ENCODE peak calls at places on chromosomes 16 and 17, in eight cellular contexts. I is tibial nerve; O is mesothelial cell of epicardium; K is HFF-Myc; E is CD4-positive, alpha-beta T cell; M is esophagus muscularis mucosa; S is glutamatergic neuron; D is fibroblast of lung. H is an unnamed sample.
A peak's percentile ranks its signal among the peaks of the same experiment; 100 is the strongest.

GRCh38 chr16:83109736-83110135 is 483.0 kb downstream of the CDH13 start:
- DNase-seq in M (no peak), K (no peak), I (no peak), O (no peak), E (no peak), S (no peak), D (no peak), H (no peak)

GRCh38 chr17:79814966-79815835 is 18.3 kb upstream of the CBX8 start:
- DNase-seq in M (no peak), D (no peak), I (no peak), K (no peak), E (no peak), O (peak; percentile 62), S (peak; percentile 44), H (no peak)

GRCh38 chr17:75774471-75774987 is 9.5 kb upstream of the GALK1 start:
- DNase-seq in O (no peak), S (no peak), M (no peak), I (no peak), D (no peak), K (no peak), E (no peak), H (no peak)

GRCh38 chr17:3738562-3739295 is 15.0 kb downstream of the HASPIN start:
- DNase-seq in O (no peak), M (no peak), I (no peak), D (peak; percentile 9), S (no peak), E (peak; percentile 48), K (no peak), H (no peak)

GRCh38 chr16:23836404-23837291 is 865 bp downstream of the PRKCB start:
- DNase-seq in D (no peak), E (peak; percentile 45), M (no peak), K (no peak), O (peak; percentile 38), S (peak; percentile 37), I (no peak), H (no peak)

GRCh38 chr16:69469807-69470561 is 45.6 kb downstream of the CYB5B start:
- DNase-seq in K (no peak), M (no peak), O (no peak), E (no peak), D (no peak), I (no peak), S (no peak), H (no peak)

GRCh38 chr17:5468075-5468473 is 708 bp downstream of the DHX33 start:
- DNase-seq in S (no peak), I (no peak), E (no peak), O (no peak), D (no peak), M (no peak), K (no peak), H (no peak)

GRCh38 chr16:69924777-69925191 is 26.4 kb upstream of the CLEC18A start:
- DNase-seq in K (no peak), O (no peak), E (no peak), D (peak; percentile 70), S (no peak), M (no peak), I (peak; percentile 67), H (no peak)

GRCh38 chr17:80960797-80961452 is 30.7 kb upstream of the CHMP6 start:
- DNase-seq in E (no peak), I (no peak), O (no peak), K (no peak), D (no peak), S (no peak), M (no peak), H (no peak)

GRCh38 chr16:50550035-50550434 is 1.8 kb downstream of the NKD1 start:
- DNase-seq in K (no peak), I (no peak), E (no peak), O (no peak), M (no peak), D (no peak), S (no peak), H (no peak)

DNA sequence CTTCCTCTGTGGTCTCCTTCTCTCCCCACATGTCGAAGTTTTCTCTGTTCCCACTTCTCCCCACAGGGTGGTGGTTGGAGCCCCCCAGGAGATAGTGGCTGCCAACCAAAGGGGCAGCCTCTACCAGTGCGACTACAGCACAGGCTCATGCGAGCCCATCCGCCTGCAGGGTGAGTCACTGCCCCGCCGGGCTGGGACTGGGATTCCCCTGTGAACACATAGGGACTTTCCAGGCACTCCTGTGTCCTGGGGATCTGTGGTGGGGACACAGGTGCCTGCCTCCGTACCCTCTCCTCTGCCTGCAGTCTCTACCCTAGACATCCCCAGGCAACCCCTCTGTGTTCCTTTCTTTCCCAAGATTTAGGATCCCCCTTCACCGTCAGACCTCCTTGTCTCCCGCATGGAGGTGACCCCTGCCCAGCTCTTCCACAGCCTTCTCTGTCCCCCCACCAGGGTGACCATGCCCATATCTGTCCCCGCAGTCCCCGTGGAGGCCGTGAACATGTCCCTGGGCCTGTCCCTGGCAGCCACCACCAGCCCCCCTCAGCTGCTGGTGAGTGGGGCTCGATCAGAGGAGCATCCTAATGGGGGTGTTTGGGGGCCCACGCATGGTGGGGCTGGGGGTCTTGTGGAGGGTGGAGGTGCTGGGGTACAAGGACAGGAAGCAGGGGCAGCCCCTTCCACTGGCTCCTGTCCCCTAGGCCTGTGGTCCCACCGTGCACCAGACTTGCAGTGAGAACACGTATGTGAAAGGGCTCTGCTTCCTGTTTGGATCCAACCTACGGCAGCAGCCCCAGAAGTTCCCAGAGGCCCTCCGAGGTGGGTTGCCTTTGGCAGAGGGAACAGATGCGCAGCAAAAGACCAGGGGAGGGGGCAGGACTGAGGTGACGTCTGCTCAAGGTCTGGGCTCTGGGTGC is 5.8 kb downstream of the ITGAM start:
- DNase-seq in I (no peak), O (no peak), K (no peak), E (no peak), S (no peak), D (no peak), M (no peak), H (no peak)
- TF ChIP-seq CTCF in I (no peak), O (no peak), K (no peak), E (no peak), S (no peak), D (no peak), M (no peak), H (no peak)

GRCh38 chr17:77109159-77110005 is 31.4 kb upstream of the SEC14L1 start:
- DNase-seq in E (no peak), K (no peak), I (no peak), O (no peak), D (peak; percentile 28), M (no peak), S (no peak), H (no peak)
- TF ChIP-seq CTCF in E (no peak), K (no peak), I (peak; percentile 25), O (no peak), D (no peak), M (no peak), S (no peak), H (no peak)

DNA sequence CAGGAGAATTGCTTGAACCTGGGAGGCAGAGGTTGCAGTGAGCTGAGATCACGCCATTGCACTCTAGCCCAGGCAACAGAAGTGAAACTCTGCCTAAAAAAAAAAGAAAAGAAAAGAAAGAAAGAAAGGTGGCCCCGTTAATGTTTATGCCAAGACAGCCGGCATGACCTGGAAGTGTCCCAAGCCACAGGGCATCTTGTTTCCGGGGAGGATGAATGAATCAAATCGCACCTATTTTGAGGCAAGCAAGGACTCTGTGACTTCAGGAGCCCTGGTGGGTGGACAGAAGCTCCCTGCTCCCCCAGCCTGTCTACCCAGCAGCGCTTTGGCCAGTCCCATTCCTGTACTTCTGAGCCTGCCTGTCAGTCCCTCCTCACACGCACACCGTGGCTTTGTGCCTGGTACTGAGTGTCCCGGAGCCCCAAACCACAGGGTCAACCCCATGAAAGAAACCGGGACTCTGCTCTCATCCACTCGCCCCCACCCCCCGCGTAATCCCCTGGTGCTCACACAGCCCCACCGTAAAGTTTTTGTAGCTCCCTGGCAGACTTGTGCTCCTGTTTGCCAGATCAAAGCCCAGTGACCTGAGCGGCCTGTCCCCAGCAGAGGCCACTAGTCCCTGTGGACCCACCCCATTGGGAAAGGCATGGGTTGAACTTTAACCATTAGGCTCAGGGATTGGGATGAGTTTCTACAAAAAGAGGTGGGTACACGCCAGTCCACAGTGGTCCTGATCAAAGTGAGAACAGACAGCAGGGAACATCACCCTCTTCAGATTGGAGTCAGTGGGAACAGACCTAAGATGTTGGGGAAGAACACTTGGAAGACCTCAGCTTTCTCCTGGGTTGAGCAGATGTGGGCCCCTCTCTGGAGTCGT is 19.3 kb downstream of the CD2BP2 start:
- DNase-seq in K (no peak), I (no peak), O (no peak), S (no peak), D (peak; percentile 34), E (no peak), M (peak; percentile 91), H (no peak)
- TF ChIP-seq CTCF in K (no peak), I (no peak), O (no peak), S (no peak), D (no peak), E (no peak), M (no peak), H (no peak)

GRCh38 chr17:52276609-52277008 is 118.1 kb upstream of the CA10 start:
- DNase-seq in E (no peak), I (no peak), D (no peak), S (no peak), O (no peak), M (no peak), K (no peak), H (no peak)
- TF ChIP-seq CTCF in E (no peak), I (no peak), D (no peak), S (no peak), O (no peak), M (no peak), K (no peak), H (no peak)